ENCODE peak calls at places on chromosomes 13 and 19, in nine cellular contexts. R, P, T, A, Z, N, J, Q and W are unnamed samples.

GRCh38 chr19:29806098-29806866 is 5.5 kb upstream of the CCNE1 start:
- DNase-seq in A (peak; percentile 82), R (no peak), Q (peak; percentile 20), J (peak; percentile 80), Z (no peak), N (peak; percentile 41), P (peak; percentile 42), T (peak; percentile 64), W (no peak)

GRCh38 chr19:23783634-23784033 is 24.9 kb upstream of the ZNF681 start:
- DNase-seq in R (no peak), Q (no peak), J (no peak), N (no peak), A (no peak), P (no peak), T (no peak), Z (no peak), W (no peak)

GRCh38 chr13:70016116-70016515 is 91.5 kb upstream of the ATXN8OS start:
- DNase-seq in Q (no peak), A (no peak), J (no peak), R (no peak), T (no peak), Z (no peak), P (no peak), N (no peak), W (no peak)

GRCh38 chr19:34320277-34320676 is 44.7 kb upstream of the GPI start:
- DNase-seq in A (no peak), T (no peak), R (no peak), Z (no peak), N (no peak), P (no peak), Q (no peak), J (no peak), W (no peak)

GRCh38 chr19:41537789-41538188 is 38.2 kb upstream of the CEACAM21 start:
- DNase-seq in R (no peak), Q (peak; percentile 11), Z (peak; percentile 49), P (no peak), A (peak; percentile 41), N (no peak), J (peak; percentile 51), T (no peak), W (no peak)

GRCh38 chr19:677201-677600 is 1.0 kb downstream of the FSTL3 start:
- DNase-seq in J (peak; percentile 89), A (peak; percentile 85), N (peak; percentile 76), P (peak; percentile 80), T (no peak), Z (peak; percentile 99), Q (peak; percentile 82), R (peak; percentile 42), W (no peak)

GRCh38 chr19:31257426-31258130 is 91.7 kb downstream of the TSHZ3 start:
- DNase-seq in J (no peak), A (no peak), R (no peak), Q (no peak), Z (peak; percentile 65), T (no peak), N (no peak), P (no peak), W (no peak)

GRCh38 chr19:8335343-8336071 is 7.6 kb downstream of the KANK3 start:
- DNase-seq in Z (peak; percentile 84), P (no peak), A (no peak), R (no peak), Q (no peak), T (peak; percentile 46), J (no peak), N (no peak), W (no peak)

GRCh38 chr13:107211073-107211472 is 643.1 kb upstream of the ARGLU1 start:
- DNase-seq in Q (peak; percentile 76), Z (peak; percentile 85), R (peak; percentile 70), N (peak; percentile 65), T (peak; percentile 87), P (peak; percentile 62), J (peak; percentile 90), A (peak; percentile 82), W (peak; percentile 43)

GRCh38 chr13:49652691-49653305 is 24.5 kb downstream of the ARL11 start:
- DNase-seq in R (no peak), N (no peak), P (no peak), Q (peak; percentile 37), J (peak; percentile 30), A (peak; percentile 49), Z (peak; percentile 88), T (peak; percentile 68), W (peak; percentile 37)

GRCh38 chr13:46679369-46680180 is 117.4 kb downstream of the ESD start:
- DNase-seq in N (no peak), T (no peak), P (no peak), R (no peak), A (peak; percentile 89), Q (peak; percentile 70), Z (peak; percentile 88), J (peak; percentile 70), W (no peak)
- H3K4me3 ChIP-seq in N (no peak overlapping the region), T (no peak overlapping the region), P (peak overlapping the region; percentile 36), R (peak overlapping the region; percentile 39), A (peak overlapping the region; percentile 39), Q (peak overlapping the region; percentile 69), Z (peak overlapping the region; percentile 68), J (peak overlapping the region; percentile 35), W (no peak overlapping the region)

GRCh38 chr19:49799798-49800376 is 13.2 kb downstream of the FUZ start:
- DNase-seq in R (no peak), J (no peak), A (no peak), P (no peak), N (no peak), Z (peak; percentile 59), Q (no peak), T (peak; percentile 60), W (no peak)
- TF ChIP-seq CTCF in R (no peak), J (no peak), A (peak; percentile 21), P (no peak), N (no peak), Z (no peak), Q (no peak), T (peak; percentile 59), W (no peak)

GRCh38 chr19:3266092-3266693 is 41.7 kb downstream of the CELF5 start:
- DNase-seq in A (no peak), R (no peak), T (no peak), N (no peak), P (no peak), Z (peak; percentile 71), J (no peak), Q (no peak), W (no peak)

GRCh38 chr19:3263866-3264265 is 39.4 kb downstream of the CELF5 start:
- DNase-seq in N (no peak), T (no peak), R (no peak), Z (peak; percentile 69), Q (no peak), P (no peak), J (no peak), A (no peak), W (no peak)

GRCh38 chr19:3265432-3265831 is 41.0 kb downstream of the CELF5 start:
- DNase-seq in R (no peak), P (no peak), T (no peak), N (no peak), J (no peak), Z (no peak), Q (no peak), A (no peak), W (no peak)

GRCh38 chr19:3266792-3267469 is 42.5 kb downstream of the CELF5 start:
- DNase-seq in Q (no peak), T (no peak), A (no peak), Z (peak; percentile 81), P (no peak), R (no peak), J (no peak), N (no peak), W (no peak)

GRCh38 chr19:3262362-3262761 is 37.9 kb downstream of the CELF5 start:
- DNase-seq in P (no peak), J (no peak), R (no peak), Q (no peak), Z (peak; percentile 25), A (no peak), T (no peak), N (no peak), W (no peak)
- H3K4me3 ChIP-seq in P (no peak overlapping the region), J (no peak overlapping the region), R (no peak overlapping the region), Q (no peak overlapping the region), Z (no peak overlapping the region), A (no peak overlapping the region), T (no peak overlapping the region), N (no peak overlapping the region), W (no peak overlapping the region)

DNA sequence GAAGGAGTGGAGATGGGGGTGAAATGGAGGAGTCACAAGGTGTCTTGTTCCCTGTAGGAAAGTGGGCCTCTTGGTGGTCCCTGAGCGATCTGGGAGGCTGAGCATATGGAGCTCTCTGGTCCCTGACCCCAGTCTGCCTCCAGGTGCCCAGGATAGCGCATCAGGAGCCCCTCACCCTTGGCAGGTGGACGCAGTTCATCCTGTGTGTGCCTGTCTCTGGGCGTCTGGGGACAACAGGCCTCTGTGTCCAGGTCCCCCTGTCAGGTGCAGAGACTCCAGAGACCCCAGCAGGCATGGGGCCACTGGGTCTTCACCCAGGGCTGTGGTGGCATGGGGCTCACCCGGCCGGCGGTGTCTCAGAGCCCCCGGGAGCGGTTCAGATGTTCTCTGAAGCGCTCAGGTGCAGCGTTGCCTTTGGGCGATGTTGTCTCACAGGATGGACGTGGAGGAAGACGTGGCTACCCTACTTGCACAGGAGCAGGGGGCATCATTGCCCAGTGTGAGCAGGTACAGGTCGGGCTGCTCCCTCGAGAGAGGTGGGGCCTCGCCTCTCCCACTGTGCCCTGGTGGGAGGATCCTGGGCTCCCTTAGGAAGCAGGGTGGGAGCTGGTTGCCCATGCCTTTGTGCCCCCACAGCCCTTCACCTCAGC is 58.1 kb upstream of the TPM4 start:
- DNase-seq in N (no peak), T (no peak), J (no peak), P (no peak), A (no peak), R (no peak), Q (no peak), Z (peak; percentile 56), W (no peak)
- TF ChIP-seq CTCF in N (no peak), T (no peak), J (no peak), P (no peak), A (no peak), R (no peak), Q (no peak), Z (no peak), W (no peak)

DNA sequence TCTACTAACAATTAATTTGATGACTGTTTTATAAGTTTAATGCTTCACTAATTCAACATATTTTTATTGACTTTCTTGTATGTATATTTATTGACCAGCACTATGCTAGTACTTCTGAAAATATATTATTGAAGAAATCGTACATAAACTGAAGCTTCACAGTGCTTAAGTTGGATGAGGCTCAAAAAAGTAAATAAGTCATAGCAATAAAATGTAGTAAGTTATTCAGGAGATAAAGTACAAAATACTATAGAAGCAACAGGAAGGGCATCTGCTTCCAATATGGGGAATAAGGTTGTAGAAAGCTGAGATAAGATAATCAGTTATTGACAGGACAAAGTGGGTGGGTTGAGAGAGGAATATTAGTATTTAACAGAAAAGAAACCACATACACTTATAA is 944.9 kb upstream of the MIR17HG start:
- DNase-seq in N (no peak), P (no peak), R (no peak), J (no peak), Q (peak; percentile 4), T (no peak), A (no peak), Z (no peak), W (no peak)
- H3K4me3 ChIP-seq in N (no peak overlapping the region), P (no peak overlapping the region), R (no peak overlapping the region), J (no peak overlapping the region), Q (no peak overlapping the region), T (no peak overlapping the region), A (no peak overlapping the region), Z (no peak overlapping the region), W (no peak overlapping the region)

GRCh38 chr19:38718747-38719543 is 25.3 kb downstream of the CAPN12 start:
- DNase-seq in N (no peak), A (no peak), T (no peak), J (peak; percentile 80), Q (peak; percentile 76), P (peak; percentile 67), R (no peak), Z (peak; percentile 96), W (no peak)
- TF ChIP-seq CTCF in N (no peak), A (peak; percentile 19), T (peak; percentile 46), J (peak; percentile 42), Q (peak; percentile 49), P (peak; percentile 19), R (peak; percentile 16), Z (peak; percentile 30), W (no peak)